ENCODE peak calls at places on chromosomes 12 and 14, in eight cellular contexts. S is HCT116; Y is CD4-positive, alpha-beta T cell; A is thyroid gland; J is PC-9; K is astrocyte; H is ovary; L is left ventricle myocardium inferior. T is an unnamed sample.

GRCh38 chr12:124437121-124437520 is 130.3 kb downstream of the NCOR2 start:
- DNase-seq in S (no peak), Y (no peak), A (no peak), J (no peak), K (no peak), H (no peak), L (no peak), T (no peak)

GRCh38 chr14:65926935-65927700 is 514.6 kb downstream of the FUT8 start:
- DNase-seq in S (no peak), Y (no peak), A (no peak), J (no peak), K (no peak), H (no peak), L (no peak), T (no peak)

GRCh38 chr12:32502693-32503510 is 103.5 kb downstream of the FGD4 start:
- DNase-seq in S (no peak), Y (no peak), A (peak), J (no peak), K (peak), H (peak), L (no peak), T (no peak)

GRCh38 chr14:54807428-54807827 is 95.2 kb downstream of the GCH1 start:
- DNase-seq in S (no peak), Y (no peak), A (no peak), J (no peak), K (no peak), H (no peak), L (no peak), T (no peak)

GRCh38 chr14:20379743-20380142 is 33.6 kb downstream of the TEP1 start:
- DNase-seq in S (no peak), Y (no peak), A (no peak), J (no peak), K (no peak), H (no peak), L (no peak), T (no peak)

GRCh38 chr12:46264057-46264456 is 4.8 kb downstream of the SLC38A1 start:
- DNase-seq in S (no peak), Y (no peak), A (no peak), J (no peak), K (peak), H (no peak), L (no peak), T (no peak)

GRCh38 chr14:63214417-63215196 is 10.4 kb downstream of the RHOJ start:
- DNase-seq in S (no peak), Y (no peak), A (no peak), J (no peak), K (no peak), H (no peak), L (no peak), T (no peak)

GRCh38 chr12:12091977-12092663 is 21.4 kb downstream of the BCL2L14 start:
- DNase-seq in S (no peak), Y (no peak), A (peak), J (no peak), K (no peak), H (no peak), L (no peak), T (no peak)

GRCh38 chr14:95896628-95897027 is 20.0 kb downstream of the TUNAR start:
- DNase-seq in S (no peak), Y (no peak), A (no peak), J (no peak), K (no peak), H (no peak), L (no peak), T (no peak)

GRCh38 chr14:35854696-35855270 is 28.6 kb downstream of the BRMS1L start:
- DNase-seq in S (no peak), Y (no peak), A (peak), J (no peak), K (no peak), H (no peak), L (no peak), T (no peak)

GRCh38 chr14:37650356-37651037 is 55.1 kb downstream of the TTC6 start:
- DNase-seq in S (no peak), Y (no peak), A (no peak), J (peak), K (no peak), H (no peak), L (no peak), T (no peak)

GRCh38 chr14:95741051-95741490 is 27.1 kb upstream of the TCL1A start:
- DNase-seq in S (peak), Y (no peak), A (no peak), J (no peak), K (no peak), H (no peak), L (no peak), T (peak)

GRCh38 chr14:56359245-56359644 is 220.4 kb upstream of the TMEM260 start:
- DNase-seq in S (no peak), Y (no peak), A (no peak), J (no peak), K (no peak), H (no peak), L (no peak), T (no peak)

GRCh38 chr14:85535916-85536834 is 6.2 kb downstream of the FLRT2 start:
- DNase-seq in S (no peak), Y (no peak), A (peak), J (no peak), K (peak), H (peak), L (no peak), T (no peak)

GRCh38 chr12:52496590-52497071 is 3.6 kb upstream of the KRT6A start:
- DNase-seq in S (peak), Y (no peak), A (no peak), J (peak), K (peak), H (no peak), L (no peak), T (no peak)

GRCh38 chr14:98634043-98634820 is 637.8 kb downstream of the BCL11B start:
- DNase-seq in S (no peak), Y (no peak), A (no peak), J (no peak), K (no peak), H (no peak), L (no peak), T (no peak)

GRCh38 chr12:124125472-124125871 is 152.5 kb downstream of the ZNF664 start:
- DNase-seq in S (no peak), Y (no peak), A (no peak), J (no peak), K (peak), H (no peak), L (no peak), T (peak)

GRCh38 chr14:99602788-99603415 is 1.1 kb downstream of the CCDC85C start:
- DNase-seq in S (no peak), Y (no peak), A (no peak), J (no peak), K (no peak), H (no peak), L (no peak), T (no peak)

GRCh38 chr14:27040552-27040951 is 442.7 kb upstream of the NOVA1 start:
- DNase-seq in S (no peak), Y (no peak), A (no peak), J (no peak), K (peak), H (no peak), L (no peak), T (no peak)

GRCh38 chr14:30906752-30907658 is 32.6 kb downstream of the COCH start:
- DNase-seq in S (peak), Y (no peak), A (no peak), J (no peak), K (no peak), H (no peak), L (no peak), T (no peak)

GRCh38 chr12:120100630-120101029 is 15.9 kb downstream of the RAB35 start:
- DNase-seq in S (no peak), Y (no peak), A (peak), J (no peak), K (no peak), H (peak), L (peak), T (no peak)

GRCh38 chr12:125228519-125229260 is 163.5 kb downstream of the AACS start:
- DNase-seq in S (no peak), Y (no peak), A (no peak), J (no peak), K (no peak), H (no peak), L (no peak), T (no peak)

GRCh38 chr14:104390941-104391901 is 188.3 kb upstream of the C14orf180 start:
- DNase-seq in S (no peak), Y (peak), A (no peak), J (no peak), K (no peak), H (no peak), L (peak), T (no peak)

GRCh38 chr12:25550186-25550585 is 2.9 kb downstream of the LMNTD1 start:
- DNase-seq in S (no peak), Y (no peak), A (no peak), J (no peak), K (peak), H (no peak), L (no peak), T (peak)

GRCh38 chr14:104388631-104389325 is 190.8 kb upstream of the C14orf180 start:
- DNase-seq in S (no peak), Y (peak), A (no peak), J (no peak), K (no peak), H (no peak), L (no peak), T (no peak)

GRCh38 chr12:69698769-69699540 is at the start of gene BEST3:
- DNase-seq in S (no peak), Y (no peak), A (no peak), J (no peak), K (no peak), H (no peak), L (no peak), T (no peak)

GRCh38 chr12:117377758-117378157 is 16.3 kb upstream of the NOS1 start:
- DNase-seq in S (peak), Y (no peak), A (no peak), J (no peak), K (no peak), H (no peak), L (no peak), T (no peak)

GRCh38 chr14:54493293-54493692 is 4.5 kb upstream of the GMFB start:
- DNase-seq in S (no peak), Y (no peak), A (no peak), J (no peak), K (no peak), H (no peak), L (no peak), T (no peak)

GRCh38 chr12:92210062-92210461 is 64.4 kb upstream of the BTG1 start:
- DNase-seq in S (no peak), Y (no peak), A (no peak), J (no peak), K (no peak), H (no peak), L (no peak), T (no peak)

GRCh38 chr12:128551266-128552025 is 272.3 kb downstream of the SLC15A4 start:
- DNase-seq in S (no peak), Y (no peak), A (no peak), J (no peak), K (no peak), H (no peak), L (no peak), T (no peak)

GRCh38 chr14:37816135-37816534 is 220.7 kb downstream of the TTC6 start:
- DNase-seq in S (no peak), Y (no peak), A (no peak), J (no peak), K (no peak), H (no peak), L (no peak), T (no peak)

GRCh38 chr12:50032516-50033316 is 7.4 kb upstream of the RACGAP1 start:
- DNase-seq in S (no peak), Y (no peak), A (no peak), J (no peak), K (no peak), H (no peak), L (no peak), T (no peak)
- H3K27ac ChIP-seq in S (no peak), Y (no peak), A (no peak), J (no peak), K (no peak), H (no peak), L (no peak), T (no peak)

GRCh38 chr12:8420506-8420905 is 35.3 kb upstream of the CLEC6A start:
- DNase-seq in S (no peak), Y (no peak), A (no peak), J (no peak), K (no peak), H (no peak), L (no peak), T (no peak)
- H3K27ac ChIP-seq in S (no peak), Y (no peak), A (no peak), J (no peak), K (no peak), H (no peak), L (no peak), T (no peak)

GRCh38 chr12:19402211-19402610 is 37.1 kb upstream of the AEBP2 start:
- DNase-seq in S (no peak), Y (no peak), A (no peak), J (no peak), K (no peak), H (no peak), L (no peak), T (peak)

GRCh38 chr12:19398376-19399363 is 40.6 kb upstream of the AEBP2 start:
- DNase-seq in S (no peak), Y (no peak), A (no peak), J (no peak), K (no peak), H (no peak), L (no peak), T (no peak)

GRCh38 chr12:19402743-19403400 is 36.4 kb upstream of the AEBP2 start:
- DNase-seq in S (no peak), Y (no peak), A (peak), J (peak), K (peak), H (no peak), L (peak), T (no peak)

DNA sequence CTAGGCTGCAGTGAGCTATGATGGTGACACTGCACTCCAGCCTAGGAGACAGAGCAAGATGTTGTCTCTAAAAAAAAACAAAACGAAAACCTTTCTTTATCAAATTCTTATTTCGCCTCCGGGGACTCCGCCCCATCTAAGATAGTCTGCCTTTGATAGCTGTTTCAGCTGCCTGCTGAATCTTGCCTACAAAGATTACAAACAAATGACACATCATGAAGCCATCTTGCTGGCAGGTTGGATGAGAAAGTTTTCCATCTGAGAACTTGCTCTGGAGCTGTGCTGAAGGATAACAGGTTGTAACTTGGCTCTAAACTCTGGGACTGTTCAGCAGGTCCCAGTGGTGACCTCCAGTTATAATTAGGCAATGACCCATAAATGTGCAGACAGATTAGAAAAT is 41.8 kb upstream of the AEBP2 start:
- DNase-seq in S (no peak), Y (no peak), A (no peak), J (peak), K (no peak), H (no peak), L (no peak), T (peak)
- H3K27ac ChIP-seq in S (no peak), Y (no peak), A (no peak), J (no peak), K (no peak), H (no peak), L (no peak), T (peak)

GRCh38 chr14:22393796-22394195 is 195.2 kb downstream of the DAD1 start:
- DNase-seq in S (no peak), Y (no peak), A (no peak), J (no peak), K (no peak), H (no peak), L (no peak), T (no peak)

GRCh38 chr14:22395803-22396202 is 193.2 kb downstream of the DAD1 start:
- DNase-seq in S (no peak), Y (no peak), A (no peak), J (no peak), K (no peak), H (no peak), L (no peak), T (no peak)

GRCh38 chr14:22391908-22392307 is 197.1 kb downstream of the DAD1 start:
- DNase-seq in S (peak), Y (no peak), A (peak), J (peak), K (peak), H (peak), L (peak), T (no peak)

GRCh38 chr14:22397338-22397737 is 191.7 kb downstream of the DAD1 start:
- DNase-seq in S (no peak), Y (no peak), A (no peak), J (no peak), K (no peak), H (no peak), L (no peak), T (no peak)

DNA sequence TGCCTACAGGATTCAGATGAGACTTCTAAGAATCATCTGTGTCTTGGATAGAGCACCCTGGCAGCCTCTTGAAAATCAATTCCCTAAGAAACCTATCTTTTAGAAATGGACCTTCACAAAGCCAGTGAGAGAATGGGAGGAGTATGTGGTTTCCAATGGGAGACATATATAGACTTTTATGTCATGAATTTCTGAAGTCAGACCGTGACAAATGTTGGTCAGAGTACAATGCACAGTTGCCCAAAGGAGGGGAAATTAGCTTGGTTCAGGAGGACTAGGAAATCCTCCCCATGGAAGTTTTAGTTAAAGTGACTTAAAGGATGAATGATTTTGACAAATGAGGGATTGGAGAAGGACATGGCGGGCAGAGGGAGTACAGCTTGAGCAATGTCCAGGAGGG is 194.4 kb downstream of the DAD1 start:
- DNase-seq in S (no peak), Y (no peak), A (no peak), J (no peak), K (no peak), H (no peak), L (no peak), T (no peak)
- H3K27ac ChIP-seq in S (no peak), Y (no peak), A (no peak), J (no peak), K (no peak), H (no peak), L (no peak), T (no peak)

GRCh38 chr12:111764120-111764821 is 2.5 kb upstream of the ALDH2 start:
- DNase-seq in S (no peak), Y (no peak), A (no peak), J (no peak), K (no peak), H (no peak), L (no peak), T (no peak)
- H3K27ac ChIP-seq in S (no peak), Y (no peak), A (no peak), J (no peak), K (no peak), H (no peak), L (no peak), T (no peak)

DNA sequence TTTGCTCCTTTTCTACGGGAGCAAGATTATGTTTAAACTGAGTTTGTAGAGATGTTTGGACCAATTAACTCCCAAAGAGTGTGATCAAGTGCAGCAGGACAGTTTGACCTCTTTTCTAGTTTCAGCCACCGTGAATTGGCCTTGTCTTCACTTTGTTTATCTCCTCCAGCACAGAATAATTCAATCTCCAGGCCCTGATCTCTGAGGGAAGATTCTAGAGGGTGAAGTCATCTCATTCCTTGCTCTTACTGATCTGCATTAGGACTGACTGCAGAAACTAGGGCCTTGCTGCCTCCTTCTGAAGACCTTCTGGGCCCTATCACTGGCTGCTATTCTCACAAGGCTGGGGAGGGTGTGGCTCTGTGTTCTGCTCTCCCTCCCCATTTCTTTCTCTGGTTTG is 29.3 kb downstream of the C12orf75 start:
- DNase-seq in S (no peak), Y (no peak), A (no peak), J (no peak), K (no peak), H (no peak), L (no peak), T (no peak)
- H3K27ac ChIP-seq in S (no peak), Y (no peak), A (no peak), J (no peak), K (no peak), H (no peak), L (no peak), T (no peak)

GRCh38 chr12:6201199-6201608 is 1.0 kb downstream of the CD9 start:
- DNase-seq in S (no peak), Y (no peak), A (peak), J (peak), K (no peak), H (no peak), L (no peak), T (no peak)
- H3K27ac ChIP-seq in S (peak), Y (no peak), A (peak), J (peak), K (no peak), H (peak), L (peak), T (peak)

GRCh38 chr12:10027311-10028099 is 3.0 kb upstream of the CLEC9A start:
- DNase-seq in S (no peak), Y (no peak), A (no peak), J (no peak), K (peak), H (no peak), L (no peak), T (peak)
- H3K27ac ChIP-seq in S (no peak), Y (no peak), A (no peak), J (no peak), K (no peak), H (no peak), L (no peak), T (peak)

DNA sequence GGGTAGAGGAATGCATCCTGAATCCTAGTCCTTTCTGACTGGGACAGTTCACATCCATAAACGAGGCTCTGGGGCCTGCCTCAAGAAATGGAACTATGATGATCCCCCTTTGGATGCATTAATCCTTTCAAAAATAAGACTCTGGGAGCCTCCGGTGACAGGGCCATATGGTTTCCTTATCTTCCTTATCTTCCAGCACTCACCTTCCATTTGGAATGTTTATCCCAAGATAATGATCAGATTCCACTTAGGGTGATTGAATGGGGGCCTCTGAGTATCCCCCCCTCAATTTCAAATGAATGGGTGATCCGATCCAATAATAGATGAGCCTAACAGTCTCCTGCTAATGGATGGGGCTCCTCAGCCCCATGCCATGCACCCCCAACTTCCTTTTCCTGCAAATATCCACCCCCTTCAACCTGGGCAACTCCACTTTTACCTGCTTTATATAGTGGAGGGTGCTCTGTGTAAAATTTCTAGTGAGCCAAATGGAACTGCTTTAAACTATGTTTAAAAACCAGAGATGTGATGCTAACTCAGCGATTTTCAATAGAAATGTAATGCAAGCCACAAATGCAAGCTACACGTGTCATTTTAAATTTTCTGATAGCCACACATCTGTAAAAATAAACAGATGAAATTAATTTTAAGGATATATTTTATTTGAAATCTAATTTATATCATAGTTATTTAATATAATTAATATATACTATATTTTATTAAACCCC is 157.8 kb downstream of the ZFP36L1 start:
- DNase-seq in S (no peak), Y (no peak), A (no peak), J (no peak), K (no peak), H (no peak), L (no peak), T (no peak)
- H3K27ac ChIP-seq in S (no peak), Y (no peak), A (peak), J (no peak), K (no peak), H (no peak), L (peak), T (no peak)

DNA sequence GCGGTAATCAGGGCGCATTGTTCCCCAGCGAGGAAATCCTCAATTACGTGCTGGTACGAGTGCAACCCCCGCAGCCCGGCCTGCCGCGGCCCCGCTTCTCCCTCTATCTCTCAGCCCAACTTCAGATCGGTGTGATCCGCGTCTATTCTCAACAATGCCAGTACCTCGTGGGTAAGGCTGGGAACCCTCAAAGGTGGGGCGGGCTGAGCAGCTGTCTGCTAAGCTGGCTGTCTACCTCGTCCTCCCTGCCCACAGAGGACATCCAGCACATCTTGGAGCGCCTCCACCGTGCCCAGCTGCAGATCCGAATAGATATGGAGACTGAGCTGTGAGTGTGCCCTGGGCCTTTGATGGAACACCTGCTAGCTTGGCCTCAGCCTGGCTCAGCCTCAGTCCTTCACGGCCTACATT is 996 bp downstream of the REC8 start:
- DNase-seq in S (no peak), Y (no peak), A (no peak), J (no peak), K (no peak), H (no peak), L (no peak), T (no peak)
- H3K27ac ChIP-seq in S (no peak), Y (no peak), A (no peak), J (no peak), K (no peak), H (no peak), L (no peak), T (no peak)

T was measured in epithelial cell of prostate.